ENCODE peak calls at places on chromosomes 11 and 22, in six cellular contexts. W is transverse colon, B is A549, Q is brain microvascular endothelial cell, H is GM23338, Z is ovary. F is an unnamed sample.

GRCh38 chr22:41582694-41583093 is 6.9 kb downstream of the PMM1 start:
- DNase-seq in W (no peak), B (no peak), Q (no peak), H (no peak), Z (no peak), F (no peak)

GRCh38 chr11:830295-831131 is 2.2 kb upstream of the CD151 start:
- DNase-seq in W (peak; percentile 84), B (no peak), Q (peak; percentile 51), H (peak; percentile 95), Z (peak; percentile 77), F (no peak)

GRCh38 chr22:46710842-46711241 is 27.2 kb downstream of the CERK start:
- DNase-seq in W (no peak), B (no peak), Q (no peak), H (no peak), Z (no peak), F (no peak)

GRCh38 chr11:94183886-94184264 is 55.2 kb downstream of the PANX1 start:
- DNase-seq in W (peak; percentile 73), B (peak; percentile 73), Q (peak; percentile 54), H (peak; percentile 83), Z (peak; percentile 36), F (peak; percentile 55)

GRCh38 chr11:92130432-92130831 is 94.2 kb upstream of the FAT3 start:
- DNase-seq in W (no peak), B (peak; percentile 23), Q (peak; percentile 24), H (no peak), Z (no peak), F (peak; percentile 10)

GRCh38 chr22:29855611-29856181 is 17.6 kb upstream of the ASCC2 start:
- DNase-seq in W (no peak), B (no peak), Q (no peak), H (no peak), Z (no peak), F (no peak)

GRCh38 chr11:105611837-105612480 is 2.1 kb downstream of the GRIA4 start:
- DNase-seq in W (no peak), B (no peak), Q (no peak), H (peak; percentile 46), Z (no peak), F (no peak)

GRCh38 chr11:126515501-126515900 is 160.0 kb downstream of the ST3GAL4 start:
- DNase-seq in W (no peak), B (no peak), Q (no peak), H (no peak), Z (no peak), F (no peak)

GRCh38 chr11:5043385-5043784 is 2.9 kb upstream of the OR52J3 start:
- DNase-seq in W (no peak), B (no peak), Q (peak; percentile 50), H (no peak), Z (no peak), F (no peak)

GRCh38 chr11:75337195-75337654 is 14.2 kb downstream of the ARRB1 start:
- DNase-seq in W (no peak), B (peak; percentile 50), Q (peak; percentile 33), H (no peak), Z (no peak), F (no peak)

GRCh38 chr11:117554601-117555333 is 227.1 kb downstream of the CEP164 start:
- DNase-seq in W (no peak), B (no peak), Q (no peak), H (no peak), Z (no peak), F (no peak)

GRCh38 chr22:44391026-44391425 is 78.3 kb upstream of the SHISAL1 start:
- DNase-seq in W (no peak), B (no peak), Q (no peak), H (no peak), Z (peak; percentile 10), F (no peak)

GRCh38 chr22:28141614-28142013 is 222.6 kb upstream of the PITPNB start:
- DNase-seq in W (no peak), B (no peak), Q (peak; percentile 50), H (no peak), Z (no peak), F (no peak)

GRCh38 chr22:24325105-24325757 is 54.6 kb downstream of the SPECC1L start:
- DNase-seq in W (no peak), B (peak; percentile 70), Q (peak; percentile 73), H (peak; percentile 54), Z (no peak), F (peak; percentile 11)

GRCh38 chr22:25025586-25025985 is 73.1 kb downstream of the KIAA1671 start:
- DNase-seq in W (no peak), B (no peak), Q (no peak), H (no peak), Z (no peak), F (no peak)

GRCh38 chr11:19316434-19316833 is 75.7 kb upstream of the E2F8 start:
- DNase-seq in W (no peak), B (no peak), Q (no peak), H (no peak), Z (peak; percentile 21), F (no peak)

GRCh38 chr11:95229199-95230053 is 1.6 kb downstream of the SESN3 start:
- DNase-seq in W (no peak), B (no peak), Q (no peak), H (peak; percentile 28), Z (no peak), F (no peak)

GRCh38 chr11:61885166-61885778 is 6.1 kb downstream of the FADS3 start:
- DNase-seq in W (no peak), B (no peak), Q (no peak), H (no peak), Z (no peak), F (no peak)

GRCh38 chr22:27987557-27987956 is 68.5 kb upstream of the PITPNB start:
- DNase-seq in W (no peak), B (no peak), Q (peak; percentile 79), H (no peak), Z (no peak), F (no peak)

GRCh38 chr22:48379371-48379770 is 1448.3 kb downstream of the BRD1 start:
- DNase-seq in W (no peak), B (no peak), Q (no peak), H (no peak), Z (no peak), F (no peak)

GRCh38 chr11:64384981-64385952 is 26.3 kb downstream of the RPS6KA4 start:
- DNase-seq in W (no peak), B (no peak), Q (no peak), H (no peak), Z (no peak), F (no peak)

GRCh38 chr11:124618863-124619262 is 3.8 kb upstream of the TBRG1 start:
- DNase-seq in W (no peak), B (no peak), Q (no peak), H (no peak), Z (no peak), F (no peak)

GRCh38 chr11:14445542-14446530 is 53.8 kb downstream of the COPB1 start:
- DNase-seq in W (no peak), B (no peak), Q (peak; percentile 28), H (peak; percentile 4), Z (no peak), F (no peak)

GRCh38 chr22:27310966-27311665 is 490.4 kb downstream of the MN1 start:
- DNase-seq in W (no peak), B (no peak), Q (no peak), H (peak; percentile 51), Z (no peak), F (no peak)

GRCh38 chr22:46363611-46364321 is 28.3 kb downstream of the TRMU start:
- DNase-seq in W (no peak), B (no peak), Q (no peak), H (no peak), Z (peak; percentile 19), F (no peak)

GRCh38 chr11:2779499-2779980 is 79.7 kb upstream of the KCNQ1OT1 start:
- DNase-seq in W (no peak), B (no peak), Q (no peak), H (no peak), Z (peak; percentile 55), F (no peak)

DNA sequence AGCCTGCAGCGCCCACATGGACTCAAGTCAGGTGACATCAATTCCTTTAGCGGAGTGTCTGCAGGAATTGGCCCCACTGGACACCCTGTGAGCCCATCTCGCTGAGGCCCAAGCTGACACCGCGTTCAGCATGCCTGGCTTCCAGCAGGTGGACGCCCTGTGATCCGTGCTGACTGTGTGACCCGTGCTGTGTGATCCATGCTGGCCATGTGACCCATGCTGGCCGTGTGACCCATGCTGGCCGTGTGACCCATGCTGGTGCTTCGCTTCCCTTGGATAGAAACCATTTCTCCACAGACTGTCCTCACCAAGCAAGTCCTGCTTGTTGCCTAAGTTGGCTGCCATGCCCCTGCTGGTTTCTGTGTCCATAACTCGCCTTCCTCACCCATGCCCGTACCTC is 392.1 kb downstream of the BRD1 start:
- DNase-seq in W (no peak), B (no peak), Q (no peak), H (no peak), Z (no peak), F (no peak)
- H3K27ac ChIP-seq in W (no peak overlapping the region), B (no peak overlapping the region), Q (no peak overlapping the region), H (no peak overlapping the region), Z (no peak overlapping the region), F (no peak overlapping the region)

DNA sequence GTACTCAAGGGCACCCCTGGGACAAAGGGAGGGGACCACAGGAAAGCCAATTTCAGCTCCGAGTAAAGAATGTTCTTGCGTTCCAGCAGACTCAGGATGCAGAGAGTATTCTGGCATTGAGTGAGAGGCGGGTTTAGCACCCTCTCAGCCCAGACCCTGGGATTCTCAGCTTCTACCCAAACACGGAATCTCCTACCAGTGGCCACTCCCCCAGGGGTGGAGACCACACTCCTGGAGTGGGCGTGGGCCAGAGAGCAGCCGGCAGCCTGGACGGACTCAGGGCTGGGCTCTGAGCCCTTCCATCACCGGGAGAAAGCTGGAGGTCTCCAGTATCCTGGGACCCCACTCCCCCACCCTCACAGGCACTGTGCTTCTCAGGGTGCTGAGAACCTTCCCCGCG is 26.1 kb upstream of the TTLL12 start:
- DNase-seq in W (no peak), B (no peak), Q (no peak), H (peak; percentile 61), Z (peak; percentile 17), F (no peak)
- TF ChIP-seq CTCF in W (no peak), B (no peak), Q (no peak), H (no peak), Z (no peak), F (no peak)

DNA sequence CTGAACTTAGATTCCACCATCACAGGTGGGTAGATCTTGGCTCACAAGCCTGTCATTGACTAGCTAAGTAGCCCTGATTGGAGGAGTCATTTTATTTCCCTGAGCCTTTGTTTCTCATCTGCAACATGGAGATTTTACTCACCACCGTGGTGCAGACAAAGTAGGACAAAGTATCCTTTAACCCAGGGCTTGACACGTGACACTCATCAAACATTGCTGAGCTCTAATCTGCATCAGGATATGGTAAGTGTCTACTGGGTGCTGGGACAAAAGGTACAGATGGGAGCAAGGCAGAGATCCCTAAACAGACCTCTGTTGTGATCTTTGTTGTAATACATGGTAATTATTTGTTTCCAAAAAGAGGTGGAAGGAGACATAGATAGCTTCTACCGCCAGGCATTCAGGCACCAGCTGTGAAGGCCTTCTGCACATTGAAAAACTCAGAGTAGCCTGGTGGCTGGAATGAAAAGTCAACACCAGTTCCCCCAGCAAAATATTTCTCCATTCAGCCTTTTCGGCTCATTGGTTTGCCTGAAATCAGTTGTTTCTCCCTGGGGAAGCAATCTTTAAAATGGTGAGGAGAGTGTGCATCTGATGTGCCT is 18.3 kb upstream of the MICAL2 start:
- DNase-seq in W (peak; percentile 40), B (no peak), Q (no peak), H (no peak), Z (no peak), F (no peak)
- H3K27ac ChIP-seq in W (peak overlapping the region; percentile 86), B (peak overlapping the region; percentile 96), Q (no peak overlapping the region), H (no peak overlapping the region), Z (no peak overlapping the region), F (peak overlapping the region; percentile 97)

DNA sequence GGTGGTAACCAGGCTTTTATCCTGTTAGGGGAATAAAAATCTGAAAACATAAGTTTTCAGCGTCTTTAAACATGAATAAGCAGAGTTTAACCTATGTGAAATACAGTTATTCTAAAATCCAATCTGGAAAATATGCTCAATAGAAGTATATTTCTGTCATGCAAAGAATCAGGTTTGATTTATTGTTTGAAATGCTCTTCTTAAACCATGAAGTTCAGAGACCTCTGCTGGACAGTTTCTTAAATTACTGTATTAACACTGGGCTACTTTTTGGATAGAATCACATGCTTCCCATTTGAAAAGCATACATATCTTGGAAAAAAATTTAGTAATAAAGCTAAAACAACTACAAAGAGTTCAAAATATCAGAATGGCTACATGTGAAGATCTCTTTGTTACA is 25.4 kb downstream of the APIP start:
- DNase-seq in W (no peak), B (peak; percentile 68), Q (peak; percentile 6), H (peak; percentile 53), Z (no peak), F (peak; percentile 34)
- TF ChIP-seq CTCF in W (peak; percentile 57), B (peak; percentile 81), Q (peak; percentile 37), H (peak; percentile 42), Z (no peak), F (peak; percentile 39)

F was measured in RWPE1.